ENCODE peak calls at places on chromosomes 2 and 18, in eight cellular contexts. H is ELR; P is astrocyte of the spinal cord; U is cerebellum; V is AG04449; T is CD8-positive, alpha-beta T cell; J is stimulated activated CD8-positive, alpha-beta memory T cell treated with anti-CD3 and anti-CD28 coated beads, Interleukin-7, amount 100 ng/mL, for 24 hours; N is head of caudate nucleus. X is an unnamed sample.

GRCh38 chr2:56410140-56410539 is 226.3 kb downstream of the CCDC85A start:
- DNase-seq in P (no peak), V (peak), H (peak), J (no peak), T (no peak), U (no peak), N (no peak), X (no peak)

GRCh38 chr2:7915302-7916200 is 766.3 kb upstream of the ID2 start:
- DNase-seq in U (no peak), V (no peak), N (no peak), P (peak), H (no peak), T (no peak), J (no peak), X (no peak)

GRCh38 chr2:221969087-221969829 is 329.5 kb downstream of the PAX3 start:
- DNase-seq in N (peak), U (peak), J (no peak), V (no peak), H (peak), T (no peak), P (peak), X (peak)

GRCh38 chr18:49814147-49814499 is 790 bp upstream of the ACAA2 start:
- DNase-seq in P (peak), N (no peak), V (no peak), T (no peak), H (peak), J (peak), U (peak), X (peak)

GRCh38 chr18:9419956-9420631 is 55.2 kb upstream of the RALBP1 start:
- DNase-seq in H (peak), N (no peak), U (no peak), J (no peak), T (no peak), P (peak), V (no peak), X (no peak)

GRCh38 chr2:120441744-120442471 is 96.0 kb downstream of the INHBB start:
- DNase-seq in J (no peak), T (no peak), V (no peak), N (peak), H (no peak), P (peak), U (peak), X (no peak)

GRCh38 chr2:8285081-8285480 is 396.8 kb upstream of the ID2 start:
- DNase-seq in P (no peak), H (no peak), T (no peak), U (no peak), J (no peak), N (no peak), V (no peak), X (no peak)

GRCh38 chr2:3151153-3151918 is 226.3 kb downstream of the EIPR1 start:
- DNase-seq in T (no peak), V (no peak), H (no peak), J (no peak), P (no peak), U (no peak), N (no peak), X (no peak)

GRCh38 chr2:133135035-133135654 is 433.1 kb downstream of the NCKAP5 start:
- DNase-seq in J (no peak), T (no peak), H (no peak), N (no peak), U (no peak), P (no peak), V (no peak), X (no peak)

GRCh38 chr2:17543848-17544645 is 3.6 kb downstream of the VSNL1 start:
- DNase-seq in N (no peak), P (peak), H (peak), V (no peak), J (no peak), U (no peak), T (no peak), X (no peak)

GRCh38 chr2:237731663-237732062 is 66.9 kb upstream of the RBM44 start:
- DNase-seq in N (no peak), T (no peak), P (peak), J (no peak), V (no peak), U (no peak), H (peak), X (no peak)

GRCh38 chr2:149084924-149085795 is 46.7 kb downstream of the LYPD6B start:
- DNase-seq in P (no peak), H (no peak), T (no peak), U (no peak), J (no peak), N (no peak), V (peak), X (peak)

GRCh38 chr2:61911510-61911909 is 6.0 kb downstream of the COMMD1 start:
- DNase-seq in U (no peak), N (no peak), J (no peak), H (peak), P (no peak), V (no peak), T (no peak), X (no peak)

GRCh38 chr18:4870177-4870773 is 326.8 kb downstream of the AKAIN1 start:
- DNase-seq in P (no peak), U (no peak), T (no peak), H (no peak), V (no peak), N (no peak), J (no peak), X (no peak)

GRCh38 chr18:13518382-13518781 is 208.0 kb downstream of the FAM210A start:
- DNase-seq in P (no peak), U (no peak), T (no peak), J (no peak), N (no peak), V (no peak), H (no peak), X (no peak)

GRCh38 chr2:24844023-24844685 is 50.9 kb downstream of the CENPO start:
- DNase-seq in P (no peak), T (no peak), J (no peak), N (no peak), H (no peak), V (no peak), U (no peak), X (no peak)

GRCh38 chr2:172878260-172878659 is 142.6 kb downstream of the RAPGEF4 start:
- DNase-seq in V (no peak), N (no peak), P (peak), U (no peak), T (no peak), J (no peak), H (peak), X (no peak)

GRCh38 chr18:70991577-70991976 is 702.7 kb downstream of the SOCS6 start:
- DNase-seq in T (no peak), U (no peak), J (no peak), N (no peak), H (no peak), P (peak), V (no peak), X (no peak)

GRCh38 chr2:195115738-195116137 is 541.3 kb upstream of the SLC39A10 start:
- DNase-seq in T (no peak), J (no peak), U (no peak), V (no peak), H (no peak), N (no peak), P (no peak), X (no peak)

GRCh38 chr2:130341562-130342019 is 1.1 kb upstream of the IMP4 start:
- DNase-seq in P (no peak), J (no peak), N (no peak), H (no peak), U (no peak), V (no peak), T (no peak), X (no peak)

GRCh38 chr2:236872971-236873370 is 212.7 kb upstream of the COPS8 start:
- DNase-seq in J (no peak), H (no peak), T (no peak), N (peak), U (no peak), P (no peak), V (no peak), X (no peak)

GRCh38 chr2:72147303-72147970 is at the start of gene CYP26B1:
- DNase-seq in U (peak), H (no peak), V (no peak), T (no peak), J (no peak), N (peak), P (no peak), X (no peak)

GRCh38 chr2:216535454-216535995 is 36.9 kb downstream of the RPL37A start:
- DNase-seq in H (peak), T (no peak), U (no peak), V (peak), N (no peak), P (peak), J (no peak), X (no peak)

GRCh38 chr2:197869501-197870111 is 65.2 kb downstream of the PLCL1 start:
- DNase-seq in J (no peak), N (no peak), V (no peak), T (no peak), P (peak), U (no peak), H (no peak), X (no peak)